ENCODE peak calls at places on chromosomes 7 and 10, in ten cellular contexts. L is activated T-helper 1 cell treated with anti-CD3 and anti-CD28 coated beads, Interleukin-2, amount 50 U/mL, for 16 hours; Z is T-helper 1 cell; X is EH; K is A172; I is fibroblast of the aortic adventitia; U is ELF-1; D is C1 segment of cervical spinal cord; H is GM18507; E is neural progenitor cell. J is an unnamed sample.
A peak's percentile ranks its signal among the peaks of the same experiment; 100 is the strongest.

GRCh38 chr10:100519321-100520051 is at the start of gene SEC31B:
- DNase-seq in L (no peak), Z (no peak), X (peak; percentile 22), K (no peak), I (no peak), U (peak; percentile 84), D (peak; percentile 51), H (no peak), E (peak; percentile 87), J (peak; percentile 67)

GRCh38 chr7:124101173-124101768 is 68.4 kb upstream of the TMEM229A start:
- DNase-seq in L (no peak), Z (no peak), X (peak; percentile 0), K (no peak), I (peak; percentile 9), U (no peak), D (no peak), H (no peak), E (peak; percentile 56), J (no peak)

GRCh38 chr7:140304071-140304799 is 94.1 kb downstream of the SLC37A3 start:
- DNase-seq in L (no peak), Z (no peak), X (peak; percentile 13), K (no peak), I (peak; percentile 51), U (no peak), D (no peak), H (no peak), E (no peak), J (no peak)

GRCh38 chr10:16891375-16892313 is 74.4 kb upstream of the RSU1 start:
- DNase-seq in L (no peak), Z (peak; percentile 16), X (peak; percentile 94), K (peak; percentile 94), I (peak; percentile 93), U (peak; percentile 78), D (peak; percentile 21), H (no peak), E (peak; percentile 86), J (no peak)

GRCh38 chr10:35058134-35058533 is 32.0 kb downstream of the CUL2 start:
- DNase-seq in L (no peak), Z (no peak), X (peak; percentile 95), K (peak; percentile 92), I (peak; percentile 93), U (peak; percentile 12), D (no peak), H (peak; percentile 20), E (no peak), J (no peak)

GRCh38 chr10:118481871-118482270 is 113.6 kb downstream of the PRLHR start:
- DNase-seq in L (no peak), Z (no peak), X (no peak), K (no peak), I (no peak), U (no peak), D (no peak), H (no peak), E (no peak), J (no peak)

GRCh38 chr10:69153227-69153626 is 26.8 kb upstream of the SUPV3L1 start:
- DNase-seq in L (no peak), Z (no peak), X (no peak), K (no peak), I (no peak), U (no peak), D (no peak), H (no peak), E (no peak), J (no peak)

GRCh38 chr7:44978511-44979366 is at the start of gene MYO1G:
- DNase-seq in L (peak; percentile 75), Z (peak; percentile 76), X (no peak), K (no peak), I (no peak), U (no peak), D (no peak), H (peak; percentile 61), E (no peak), J (peak; percentile 45)

GRCh38 chr7:132386249-132386681 is 190.0 kb downstream of the PLXNA4 start:
- DNase-seq in L (no peak), Z (no peak), X (no peak), K (peak; percentile 11), I (peak; percentile 66), U (peak; percentile 60), D (peak; percentile 2), H (no peak), E (no peak), J (peak; percentile 89)

GRCh38 chr7:1170741-1171501 is 10.9 kb upstream of the ZFAND2A start:
- DNase-seq in L (no peak), Z (no peak), X (no peak), K (no peak), I (no peak), U (no peak), D (no peak), H (no peak), E (no peak), J (no peak)

GRCh38 chr10:110568055-110568735 is 700 bp downstream of the SMC3 start:
- DNase-seq in L (peak; percentile 12), Z (peak; percentile 31), X (peak; percentile 44), K (peak; percentile 30), I (no peak), U (peak; percentile 85), D (no peak), H (no peak), E (peak; percentile 80), J (no peak)

GRCh38 chr10:12448729-12449391 is 99.5 kb downstream of the CAMK1D start:
- DNase-seq in L (peak; percentile 41), Z (peak; percentile 74), X (peak; percentile 65), K (peak; percentile 88), I (peak; percentile 72), U (no peak), D (no peak), H (peak; percentile 35), E (no peak), J (peak; percentile 79)

GRCh38 chr7:37265006-37265405 is 183.7 kb downstream of the ELMO1 start:
- DNase-seq in L (no peak), Z (no peak), X (no peak), K (no peak), I (no peak), U (no peak), D (no peak), H (no peak), E (no peak), J (no peak)

GRCh38 chr10:13787015-13787421 is 200.3 kb downstream of the PRPF18 start:
- DNase-seq in L (peak; percentile 32), Z (peak; percentile 71), X (no peak), K (peak; percentile 96), I (no peak), U (peak; percentile 50), D (no peak), H (peak; percentile 53), E (no peak), J (peak; percentile 66)

GRCh38 chr7:80294321-80294720 is 159.7 kb downstream of the GNAI1 start:
- DNase-seq in L (no peak), Z (no peak), X (peak; percentile 68), K (peak; percentile 21), I (peak; percentile 46), U (no peak), D (no peak), H (no peak), E (no peak), J (no peak)

GRCh38 chr10:112376578-112376855 is 2.6 kb downstream of the ACSL5 start:
- DNase-seq in L (no peak), Z (no peak), X (no peak), K (no peak), I (no peak), U (no peak), D (no peak), H (no peak), E (no peak), J (no peak)

GRCh38 chr7:1385809-1386622 is 73.3 kb downstream of the MICALL2 start:
- DNase-seq in L (no peak), Z (no peak), X (no peak), K (no peak), I (no peak), U (no peak), D (no peak), H (no peak), E (no peak), J (no peak)

GRCh38 chr10:60479305-60480020 is 89.8 kb upstream of the ANK3 start:
- DNase-seq in L (no peak), Z (no peak), X (no peak), K (no peak), I (no peak), U (no peak), D (no peak), H (no peak), E (no peak), J (no peak)

GRCh38 chr10:71094712-71095390 is 117.5 kb upstream of the UNC5B start:
- DNase-seq in L (no peak), Z (no peak), X (no peak), K (no peak), I (no peak), U (no peak), D (no peak), H (no peak), E (no peak), J (no peak)

GRCh38 chr10:112389147-112389822 is 15.4 kb downstream of the ACSL5 start:
- DNase-seq in L (no peak), Z (peak; percentile 43), X (peak; percentile 66), K (peak; percentile 93), I (peak; percentile 33), U (peak; percentile 27), D (no peak), H (no peak), E (no peak), J (no peak)

GRCh38 chr7:137591444-137591843 is 247.9 kb upstream of the PTN start:
- DNase-seq in L (no peak), Z (no peak), X (peak; percentile 71), K (peak; percentile 58), I (peak; percentile 69), U (peak; percentile 53), D (no peak), H (no peak), E (peak; percentile 45), J (no peak)

GRCh38 chr7:653829-654764 is 72.4 kb upstream of the DNAAF5 start:
- DNase-seq in L (no peak), Z (no peak), X (no peak), K (no peak), I (no peak), U (no peak), D (no peak), H (no peak), E (no peak), J (no peak)

GRCh38 chr10:49082767-49083166 is 32.6 kb downstream of the VSTM4 start:
- DNase-seq in L (no peak), Z (no peak), X (no peak), K (no peak), I (no peak), U (no peak), D (peak; percentile 45), H (no peak), E (peak; percentile 27), J (no peak)

GRCh38 chr10:32139223-32140073 is 83.2 kb upstream of the KIF5B start:
- DNase-seq in L (no peak), Z (no peak), X (peak; percentile 95), K (peak; percentile 99), I (peak; percentile 95), U (peak; percentile 93), D (peak; percentile 17), H (no peak), E (peak; percentile 57), J (peak; percentile 95)

GRCh38 chr10:27547482-27547881 is 43.4 kb downstream of the RAB18 start:
- DNase-seq in L (no peak), Z (no peak), X (no peak), K (no peak), I (no peak), U (no peak), D (no peak), H (no peak), E (no peak), J (no peak)

GRCh38 chr10:91907033-91907594 is 2.2 kb downstream of the FGFBP3 start:
- DNase-seq in L (no peak), Z (no peak), X (peak; percentile 15), K (no peak), I (peak; percentile 28), U (no peak), D (no peak), H (no peak), E (no peak), J (no peak)

GRCh38 chr10:121772406-121772805 is 155.4 kb downstream of the ATE1 start:
- DNase-seq in L (no peak), Z (no peak), X (peak; percentile 84), K (no peak), I (peak; percentile 52), U (peak; percentile 18), D (no peak), H (no peak), E (no peak), J (no peak)

J was measured in ascending aorta.